ENCODE peak calls at places on chromosomes 11 and 22, in six cellular contexts. One of them, this sample, is unnamed.
A peak's percentile ranks its signal among the peaks of the same experiment; 100 is the strongest.

GRCh38 chr11:64877390-64878222 is 815 bp downstream of the EHD1 start:
- DNase-seq in endothelial cell of umbilical vein: peak; percentile 20
- DNase-seq in A549: no peak
- DNase-seq in K562: peak; percentile 35
- DNase-seq in GM12878: no peak
- DNase-seq in HepG2: no peak
- DNase-seq in this sample: peak; percentile 97

GRCh38 chr11:63914896-63915681 is 1.9 kb downstream of the RCOR2 start:
- DNase-seq in endothelial cell of umbilical vein: no peak
- DNase-seq in A549: no peak
- DNase-seq in K562: no peak
- DNase-seq in GM12878: no peak
- DNase-seq in HepG2: no peak
- DNase-seq in this sample: peak; percentile 77

GRCh38 chr11:60950933-60951610 is 904 bp downstream of the SLC15A3 start:
- DNase-seq in endothelial cell of umbilical vein: no peak
- DNase-seq in A549: no peak
- DNase-seq in K562: no peak
- DNase-seq in GM12878: no peak
- DNase-seq in HepG2: no peak
- DNase-seq in this sample: no peak

GRCh38 chr11:78664606-78665005 is 89.9 kb upstream of the NARS2 start:
- DNase-seq in endothelial cell of umbilical vein: no peak
- DNase-seq in A549: no peak
- DNase-seq in K562: no peak
- DNase-seq in GM12878: no peak
- DNase-seq in HepG2: no peak
- DNase-seq in this sample: no peak

GRCh38 chr11:95556342-95557151 is 233.0 kb downstream of the FAM76B start:
- DNase-seq in endothelial cell of umbilical vein: no peak
- DNase-seq in A549: no peak
- DNase-seq in K562: no peak
- DNase-seq in GM12878: peak; percentile 75
- DNase-seq in HepG2: no peak
- DNase-seq in this sample: no peak

GRCh38 chr11:95154514-95154913 is 64.9 kb downstream of the ENDOD1 start:
- DNase-seq in endothelial cell of umbilical vein: peak; percentile 36
- DNase-seq in A549: peak; percentile 62
- DNase-seq in K562: peak; percentile 77
- DNase-seq in GM12878: no peak
- DNase-seq in HepG2: peak; percentile 39
- DNase-seq in this sample: peak; percentile 83

GRCh38 chr11:10415817-10416392 is 39.2 kb upstream of the AMPD3 start:
- DNase-seq in endothelial cell of umbilical vein: no peak
- DNase-seq in A549: no peak
- DNase-seq in K562: no peak
- DNase-seq in GM12878: no peak
- DNase-seq in HepG2: no peak
- DNase-seq in this sample: peak; percentile 34

GRCh38 chr11:103949781-103950180 is 86.7 kb upstream of the DDI1 start:
- DNase-seq in endothelial cell of umbilical vein: no peak
- DNase-seq in A549: peak; percentile 16
- DNase-seq in K562: no peak
- DNase-seq in GM12878: no peak
- DNase-seq in HepG2: no peak
- DNase-seq in this sample: no peak

GRCh38 chr22:40215266-40215665 is 37.5 kb downstream of the TNRC6B start:
- DNase-seq in endothelial cell of umbilical vein: peak; percentile 76
- DNase-seq in A549: no peak
- DNase-seq in K562: no peak
- DNase-seq in GM12878: no peak
- DNase-seq in HepG2: no peak
- DNase-seq in this sample: peak; percentile 64

GRCh38 chr11:14907411-14908213 is 15.6 kb upstream of the CYP2R1 start:
- DNase-seq in endothelial cell of umbilical vein: peak; percentile 42
- DNase-seq in A549: peak; percentile 61
- DNase-seq in K562: peak; percentile 87
- DNase-seq in GM12878: no peak
- DNase-seq in HepG2: peak; percentile 71
- DNase-seq in this sample: peak; percentile 74

GRCh38 chr22:39645532-39645931 is 75.0 kb downstream of the CACNA1I start:
- DNase-seq in endothelial cell of umbilical vein: no peak
- DNase-seq in A549: no peak
- DNase-seq in K562: no peak
- DNase-seq in GM12878: no peak
- DNase-seq in HepG2: no peak
- DNase-seq in this sample: no peak

GRCh38 chr11:77191823-77192495 is 63.9 kb downstream of the MYO7A start:
- DNase-seq in endothelial cell of umbilical vein: no peak
- DNase-seq in A549: peak; percentile 94
- DNase-seq in K562: peak; percentile 79
- DNase-seq in GM12878: no peak
- DNase-seq in HepG2: peak; percentile 41
- DNase-seq in this sample: peak; percentile 77

GRCh38 chr11:75574698-75575265 is 12.7 kb downstream of the SERPINH1 start:
- DNase-seq in endothelial cell of umbilical vein: no peak
- DNase-seq in A549: no peak
- DNase-seq in K562: no peak
- DNase-seq in GM12878: no peak
- DNase-seq in HepG2: no peak
- DNase-seq in this sample: no peak

DNA sequence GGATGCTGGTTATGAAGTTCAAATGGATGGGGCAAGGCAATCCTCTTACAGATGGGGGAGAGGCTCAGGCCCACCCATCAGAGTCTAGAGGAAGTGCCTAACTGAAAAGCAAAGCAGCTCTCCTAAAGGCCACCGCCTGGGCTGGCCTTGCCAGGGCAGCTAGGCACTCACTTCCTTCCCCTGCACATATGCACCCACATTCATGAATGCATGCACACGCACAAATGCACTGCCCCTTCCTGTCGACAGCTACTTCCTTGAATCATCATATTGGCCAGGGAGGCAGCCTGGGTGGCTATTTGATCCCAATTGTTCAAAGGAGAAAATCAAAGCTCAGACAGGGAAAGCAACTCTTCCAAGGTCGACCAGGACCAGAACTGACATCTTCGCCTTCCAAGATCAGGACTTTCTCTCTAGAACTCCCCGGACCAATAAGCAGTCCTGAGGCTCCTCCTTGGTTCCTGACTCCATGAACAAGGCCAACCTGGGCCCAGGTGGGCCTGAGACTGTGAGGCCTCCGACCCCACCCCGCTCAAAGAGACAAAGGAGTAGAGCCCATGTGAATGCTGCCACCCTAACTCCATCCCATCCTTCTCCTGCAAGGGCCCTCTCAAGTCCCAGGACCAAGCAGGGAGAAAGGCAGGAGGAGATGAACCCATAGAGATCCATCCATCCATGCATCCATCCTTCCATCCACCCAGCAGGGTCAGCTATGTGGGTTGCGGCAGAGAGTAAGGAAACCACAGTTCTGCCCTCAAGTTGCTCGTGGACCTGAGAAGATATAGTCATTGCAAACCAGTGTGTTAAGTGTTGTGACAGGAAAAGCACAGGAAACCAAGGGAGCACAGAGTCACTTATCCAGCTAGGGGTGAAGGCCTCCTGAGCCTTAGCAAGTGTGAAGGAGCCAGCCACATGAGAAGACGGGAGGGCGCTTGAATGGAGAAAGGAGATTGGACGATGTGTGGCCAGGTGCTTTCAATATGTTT is 35.4 kb upstream of the LMO1 start:
- DNase-seq in endothelial cell of umbilical vein: no peak
- DNase-seq in A549: no peak
- DNase-seq in K562: no peak
- DNase-seq in GM12878: no peak
- DNase-seq in HepG2: no peak
- DNase-seq in this sample: no peak
- TF ChIP-seq MYC in endothelial cell of umbilical vein: no peak
- TF ChIP-seq MYC in A549: no peak
- TF ChIP-seq MYC in K562: no peak
- TF ChIP-seq MYC in GM12878: no peak
- TF ChIP-seq MYC in HepG2: no peak
- TF ChIP-seq MYC in this sample: no peak

GRCh38 chr11:12761029-12761428 is 86.8 kb downstream of the TEAD1 start:
- DNase-seq in endothelial cell of umbilical vein: peak; percentile 65
- DNase-seq in A549: peak; percentile 50
- DNase-seq in K562: no peak
- DNase-seq in GM12878: no peak
- DNase-seq in HepG2: no peak
- DNase-seq in this sample: no peak
- TF ChIP-seq CTCF in endothelial cell of umbilical vein: peak; percentile 40
- TF ChIP-seq CTCF in A549: peak; percentile 36
- TF ChIP-seq CTCF in K562: no peak
- TF ChIP-seq CTCF in GM12878: no peak
- TF ChIP-seq CTCF in HepG2: no peak
- TF ChIP-seq CTCF in this sample: no peak

DNA sequence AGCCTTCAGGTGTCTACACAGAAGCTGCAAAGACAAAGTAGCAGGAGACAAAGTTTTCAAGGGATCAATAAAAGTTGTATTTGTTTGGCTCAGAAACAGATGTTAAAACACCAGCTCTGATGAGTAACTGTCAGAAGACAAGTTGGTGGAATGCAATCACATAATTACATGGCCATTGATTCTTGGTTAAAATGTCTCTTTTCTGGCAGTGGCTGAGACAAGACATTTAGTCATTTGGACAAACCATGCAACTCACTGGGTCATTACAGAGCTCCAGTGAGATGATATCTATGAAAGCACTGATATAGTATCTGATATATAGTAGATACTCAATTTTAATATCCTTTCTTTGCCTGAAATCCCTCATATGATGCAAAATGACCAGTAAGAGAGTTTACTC is 95.2 kb downstream of the SLC1A2 start:
- DNase-seq in endothelial cell of umbilical vein: no peak
- DNase-seq in A549: no peak
- DNase-seq in K562: no peak
- DNase-seq in GM12878: no peak
- DNase-seq in HepG2: no peak
- DNase-seq in this sample: no peak
- TF ChIP-seq MYC in endothelial cell of umbilical vein: no peak
- TF ChIP-seq MYC in A549: no peak
- TF ChIP-seq MYC in K562: no peak
- TF ChIP-seq MYC in GM12878: no peak
- TF ChIP-seq MYC in HepG2: no peak
- TF ChIP-seq MYC in this sample: no peak

DNA sequence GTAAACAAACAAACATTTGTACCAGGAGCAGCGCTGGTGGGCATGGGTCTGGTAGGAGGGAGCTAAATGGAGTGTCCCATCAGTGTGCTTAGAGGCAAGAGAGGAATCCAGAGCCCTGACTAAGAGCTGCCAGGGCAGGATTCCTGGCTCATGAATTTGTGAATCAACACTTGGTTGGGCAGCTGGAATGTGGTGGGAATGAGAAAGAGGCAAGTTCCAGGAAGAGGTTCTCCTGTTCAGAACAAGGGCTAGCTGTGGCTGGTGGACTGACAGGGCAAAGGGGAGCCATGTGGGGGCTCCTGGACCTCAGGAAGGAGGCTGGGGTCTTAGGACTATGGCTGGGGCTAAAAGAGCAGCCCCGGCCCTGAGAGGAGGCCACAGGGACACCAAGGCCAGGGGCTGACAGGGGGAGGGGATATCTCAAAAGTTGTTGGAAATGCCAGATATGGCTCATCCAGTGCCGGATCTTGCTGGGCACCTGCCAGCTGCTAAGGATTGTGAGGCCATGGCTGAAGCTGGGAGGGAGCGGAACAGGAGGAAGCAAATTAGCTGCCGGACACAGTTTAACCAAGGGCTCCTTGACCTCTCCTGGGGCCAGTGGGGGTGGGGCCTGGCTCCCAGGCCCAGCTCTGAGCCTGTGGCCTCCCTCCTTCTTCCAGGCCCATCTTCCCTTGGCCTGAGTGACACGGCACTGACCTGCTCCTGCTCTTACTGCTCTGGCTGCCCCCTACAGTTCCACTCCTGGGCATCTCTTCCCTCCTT is 14.6 kb upstream of the P2RY6 start:
- DNase-seq in endothelial cell of umbilical vein: peak; percentile 24
- DNase-seq in A549: peak; percentile 77
- DNase-seq in K562: no peak
- DNase-seq in GM12878: no peak
- DNase-seq in HepG2: peak; percentile 39
- DNase-seq in this sample: no peak
- TF ChIP-seq CTCF in endothelial cell of umbilical vein: no peak
- TF ChIP-seq CTCF in A549: no peak
- TF ChIP-seq CTCF in K562: no peak
- TF ChIP-seq CTCF in GM12878: no peak
- TF ChIP-seq CTCF in HepG2: no peak
- TF ChIP-seq CTCF in this sample: no peak

GRCh38 chr11:29318134-29318845 is 698.5 kb downstream of the KCNA4 start:
- DNase-seq in endothelial cell of umbilical vein: no peak
- DNase-seq in A549: peak; percentile 33
- DNase-seq in K562: no peak
- DNase-seq in GM12878: no peak
- DNase-seq in HepG2: no peak
- DNase-seq in this sample: no peak
- TF ChIP-seq MYC in endothelial cell of umbilical vein: no peak
- TF ChIP-seq MYC in A549: no peak
- TF ChIP-seq MYC in K562: no peak
- TF ChIP-seq MYC in GM12878: no peak
- TF ChIP-seq MYC in HepG2: no peak
- TF ChIP-seq MYC in this sample: no peak

GRCh38 chr11:73141309-73142127 is 600 bp downstream of the FCHSD2 start:
- DNase-seq in endothelial cell of umbilical vein: peak; percentile 79
- DNase-seq in A549: peak; percentile 73
- DNase-seq in K562: peak; percentile 75
- DNase-seq in GM12878: no peak
- DNase-seq in HepG2: peak; percentile 47
- DNase-seq in this sample: peak; percentile 93
- TF ChIP-seq CTCF in endothelial cell of umbilical vein: no peak
- TF ChIP-seq CTCF in A549: no peak
- TF ChIP-seq CTCF in K562: no peak
- TF ChIP-seq CTCF in GM12878: no peak
- TF ChIP-seq CTCF in HepG2: peak; percentile 8
- TF ChIP-seq CTCF in this sample: no peak

GRCh38 chr11:69051381-69052342 is 2.9 kb downstream of the TPCN2 start:
- DNase-seq in endothelial cell of umbilical vein: no peak
- DNase-seq in A549: no peak
- DNase-seq in K562: no peak
- DNase-seq in GM12878: no peak
- DNase-seq in HepG2: no peak
- DNase-seq in this sample: peak; percentile 42

GRCh38 chr11:69050592-69051380 is 2.1 kb downstream of the TPCN2 start:
- DNase-seq in endothelial cell of umbilical vein: no peak
- DNase-seq in A549: no peak
- DNase-seq in K562: no peak
- DNase-seq in GM12878: no peak
- DNase-seq in HepG2: no peak
- DNase-seq in this sample: no peak

GRCh38 chr11:69053546-69054396 is 5.0 kb downstream of the TPCN2 start:
- DNase-seq in endothelial cell of umbilical vein: no peak
- DNase-seq in A549: no peak
- DNase-seq in K562: no peak
- DNase-seq in GM12878: no peak
- DNase-seq in HepG2: no peak
- DNase-seq in this sample: no peak

GRCh38 chr11:69053169-69053477 is 4.4 kb downstream of the TPCN2 start:
- DNase-seq in endothelial cell of umbilical vein: no peak
- DNase-seq in A549: no peak
- DNase-seq in K562: no peak
- DNase-seq in GM12878: no peak
- DNase-seq in HepG2: no peak
- DNase-seq in this sample: no peak

GRCh38 chr11:69052343-69053168 is 3.8 kb downstream of the TPCN2 start:
- DNase-seq in endothelial cell of umbilical vein: no peak
- DNase-seq in A549: no peak
- DNase-seq in K562: no peak
- DNase-seq in GM12878: no peak
- DNase-seq in HepG2: no peak
- DNase-seq in this sample: peak; percentile 62
- TF ChIP-seq MYC in endothelial cell of umbilical vein: no peak
- TF ChIP-seq MYC in A549: no peak
- TF ChIP-seq MYC in K562: no peak
- TF ChIP-seq MYC in GM12878: no peak
- TF ChIP-seq MYC in HepG2: no peak
- TF ChIP-seq MYC in this sample: no peak